ENCODE peak calls at places on chromosomes 1 and 21, in four cellular contexts. K is transverse colon, V is suprapubic skin, I is Peyer's patch. H is an unnamed sample.

GRCh38 chr1:101592861-101593260 is 356.0 kb downstream of the S1PR1 start:
- DNase-seq in K (no peak), V (no peak), I (no peak), H (no peak)

GRCh38 chr1:105087496-105087895 is 1337.8 kb downstream of the AMY1C start:
- DNase-seq in K (no peak), V (no peak), I (no peak), H (no peak)

GRCh38 chr1:115073298-115074087 is 15.8 kb downstream of the TSPAN2 start:
- DNase-seq in K (no peak), V (no peak), I (no peak), H (no peak)

GRCh38 chr1:81305997-81306452 is 494.7 kb upstream of the ADGRL2 start:
- DNase-seq in K (no peak), V (no peak), I (no peak), H (no peak)

GRCh38 chr1:153776352-153776751 is 1.1 kb downstream of the SLC27A3 start:
- DNase-seq in K (no peak), V (no peak), I (no peak), H (no peak)

GRCh38 chr1:230166366-230167132 is 99.5 kb downstream of the GALNT2 start:
- DNase-seq in K (no peak), V (no peak), I (peak; percentile 38), H (no peak)

GRCh38 chr21:43611598-43612369 is 47.5 kb downstream of the HSF2BP start:
- DNase-seq in K (peak; percentile 84), V (no peak), I (peak; percentile 88), H (peak; percentile 75)

GRCh38 chr1:40706626-40707025 is 15.1 kb downstream of the NFYC start:
- DNase-seq in K (no peak), V (no peak), I (no peak), H (no peak)

GRCh38 chr1:56376188-56376984 is 203.0 kb downstream of the PLPP3 start:
- DNase-seq in K (peak; percentile 9), V (peak; percentile 75), I (peak; percentile 47), H (no peak)

GRCh38 chr1:177914603-177915002 is 55.3 kb downstream of the SEC16B start:
- DNase-seq in K (no peak), V (no peak), I (no peak), H (no peak)

GRCh38 chr1:2961661-2962060 is 59.6 kb upstream of the ACTRT2 start:
- DNase-seq in K (no peak), V (peak; percentile 16), I (no peak), H (no peak)

GRCh38 chr1:178659789-178660208 is 65.2 kb upstream of the RALGPS2 start:
- DNase-seq in K (no peak), V (no peak), I (no peak), H (no peak)

GRCh38 chr1:151892190-151892589 is 17.1 kb downstream of the THEM4 start:
- DNase-seq in K (no peak), V (no peak), I (no peak), H (no peak)

GRCh38 chr1:27342778-27343638 is 1.2 kb downstream of the SYTL1 start:
- DNase-seq in K (peak; percentile 67), V (no peak), I (peak; percentile 90), H (peak; percentile 88)

GRCh38 chr21:29606613-29607012 is 307.9 kb downstream of the BACH1 start:
- DNase-seq in K (no peak), V (no peak), I (no peak), H (no peak)

GRCh38 chr1:229192031-229192430 is 78.9 kb upstream of the RAB4A start:
- DNase-seq in K (no peak), V (no peak), I (no peak), H (no peak)

GRCh38 chr1:37177230-37177864 is 143.0 kb upstream of the GRIK3 start:
- DNase-seq in K (peak; percentile 13), V (no peak), I (peak; percentile 52), H (peak; percentile 43)

GRCh38 chr1:44368471-44369151 is 13.6 kb upstream of the ERI3 start:
- DNase-seq in K (no peak), V (no peak), I (no peak), H (no peak)

GRCh38 chr1:116334015-116334547 is 39.0 kb upstream of the ATP1A1 start:
- DNase-seq in K (peak; percentile 56), V (no peak), I (peak; percentile 67), H (peak; percentile 30)

GRCh38 chr21:14869984-14870840 is 194.6 kb downstream of the NRIP1 start:
- DNase-seq in K (no peak), V (no peak), I (no peak), H (no peak)

GRCh38 chr1:151989131-151989868 is 4.4 kb downstream of the S100A10 start:
- DNase-seq in K (peak; percentile 76), V (peak; percentile 92), I (peak; percentile 80), H (peak; percentile 17)

GRCh38 chr1:26162220-26162703 is 3.4 kb downstream of the FAM110D start:
- DNase-seq in K (no peak), V (no peak), I (no peak), H (no peak)

GRCh38 chr1:187630653-187631380 is 802.1 kb downstream of the PLA2G4A start:
- DNase-seq in K (no peak), V (no peak), I (no peak), H (no peak)

GRCh38 chr1:110465038-110465813 is 14.3 kb downstream of the PROK1 start:
- DNase-seq in K (no peak), V (no peak), I (no peak), H (peak; percentile 52)

GRCh38 chr1:172338295-172338735 is 82.2 kb upstream of the C1orf105 start:
- DNase-seq in K (no peak), V (no peak), I (no peak), H (no peak)

GRCh38 chr1:199948587-199949280 is 78.8 kb upstream of the NR5A2 start:
- DNase-seq in K (no peak), V (no peak), I (no peak), H (no peak)

GRCh38 chr21:37873655-37874054 is 42.6 kb downstream of the KCNJ6 start:
- DNase-seq in K (no peak), V (no peak), I (no peak), H (no peak)

GRCh38 chr1:25030674-25031589 is 100.9 kb upstream of the RUNX3 start:
- DNase-seq in K (peak; percentile 28), V (no peak), I (peak; percentile 79), H (no peak)

GRCh38 chr1:5430136-5430535 is 562.1 kb downstream of the NPHP4 start:
- DNase-seq in K (no peak), V (no peak), I (no peak), H (no peak)

GRCh38 chr1:5430911-5431310 is 561.3 kb downstream of the NPHP4 start:
- DNase-seq in K (no peak), V (no peak), I (no peak), H (no peak)

GRCh38 chr1:5427026-5427613 is 565.1 kb downstream of the NPHP4 start:
- DNase-seq in K (no peak), V (no peak), I (no peak), H (no peak)

GRCh38 chr1:5425304-5425703 is 566.9 kb downstream of the NPHP4 start:
- DNase-seq in K (no peak), V (no peak), I (no peak), H (no peak)

DNA sequence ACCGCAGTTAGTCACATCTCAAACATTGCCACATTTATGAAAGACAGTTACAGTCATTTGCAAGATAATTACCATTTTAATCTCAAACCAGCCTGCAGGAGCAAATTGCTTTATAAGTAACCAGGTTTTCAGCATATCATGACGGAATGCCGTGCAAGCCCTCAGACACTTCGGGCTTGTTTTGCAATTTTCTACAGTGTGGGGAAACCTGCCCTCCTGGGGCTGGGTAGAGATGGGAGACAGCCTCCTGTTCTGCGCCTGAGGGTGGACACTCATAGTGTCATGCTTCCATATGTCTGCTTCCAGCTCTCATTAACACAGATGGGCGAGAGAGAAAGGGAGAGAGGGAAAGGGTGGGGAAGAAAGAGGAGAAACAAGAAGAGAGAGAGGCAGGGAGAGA is 563.8 kb downstream of the NPHP4 start:
- DNase-seq in K (no peak), V (no peak), I (no peak), H (no peak)
- H3K4me3 ChIP-seq in K (no peak overlapping the region), V (no peak overlapping the region), I (no peak overlapping the region), H (no peak overlapping the region)

GRCh38 chr1:32998997-32999396 is 34.4 kb upstream of the RNF19B start:
- DNase-seq in K (no peak), V (no peak), I (no peak), H (peak; percentile 20)

GRCh38 chr1:33001282-33001681 is 35.4 kb downstream of the AK2 start:
- DNase-seq in K (no peak), V (no peak), I (no peak), H (no peak)

GRCh38 chr1:32998009-32998555 is 33.5 kb upstream of the RNF19B start:
- DNase-seq in K (no peak), V (no peak), I (no peak), H (no peak)

GRCh38 chr1:33002006-33002405 is 34.7 kb downstream of the AK2 start:
- DNase-seq in K (no peak), V (no peak), I (no peak), H (no peak)

DNA sequence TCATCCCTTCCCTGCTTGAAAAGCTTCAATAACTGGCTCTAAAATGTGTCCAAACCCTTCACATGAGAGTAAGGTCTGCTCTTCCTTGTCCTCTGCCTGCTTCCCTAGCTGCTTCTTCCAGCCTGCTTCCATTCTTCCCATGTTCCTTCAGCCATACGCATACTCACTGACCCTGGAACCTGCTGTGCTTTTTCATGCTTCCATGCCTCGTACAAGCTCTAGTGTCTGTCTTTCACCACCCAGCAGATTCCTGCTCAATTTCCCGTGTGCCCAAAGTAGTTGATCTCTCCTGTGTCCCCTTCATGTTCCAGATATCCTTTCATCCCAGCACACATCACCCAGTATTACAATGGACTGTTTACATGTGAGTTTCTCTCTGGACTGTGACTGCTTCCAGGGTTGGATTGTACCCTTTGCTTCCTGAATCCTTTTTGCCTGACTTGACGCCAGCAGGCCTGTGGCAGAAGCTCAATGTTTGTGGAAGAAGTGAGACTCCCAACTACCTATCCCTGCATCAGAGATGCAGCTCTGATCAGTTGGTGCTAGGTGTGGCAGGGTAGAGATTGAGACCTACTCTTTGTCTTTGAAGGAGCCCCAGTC is 35.9 kb upstream of the RNF19B start:
- DNase-seq in K (no peak), V (no peak), I (no peak), H (no peak)
- TF ChIP-seq POLR2A in K (no peak), V (no peak), I (no peak), H (no peak)

DNA sequence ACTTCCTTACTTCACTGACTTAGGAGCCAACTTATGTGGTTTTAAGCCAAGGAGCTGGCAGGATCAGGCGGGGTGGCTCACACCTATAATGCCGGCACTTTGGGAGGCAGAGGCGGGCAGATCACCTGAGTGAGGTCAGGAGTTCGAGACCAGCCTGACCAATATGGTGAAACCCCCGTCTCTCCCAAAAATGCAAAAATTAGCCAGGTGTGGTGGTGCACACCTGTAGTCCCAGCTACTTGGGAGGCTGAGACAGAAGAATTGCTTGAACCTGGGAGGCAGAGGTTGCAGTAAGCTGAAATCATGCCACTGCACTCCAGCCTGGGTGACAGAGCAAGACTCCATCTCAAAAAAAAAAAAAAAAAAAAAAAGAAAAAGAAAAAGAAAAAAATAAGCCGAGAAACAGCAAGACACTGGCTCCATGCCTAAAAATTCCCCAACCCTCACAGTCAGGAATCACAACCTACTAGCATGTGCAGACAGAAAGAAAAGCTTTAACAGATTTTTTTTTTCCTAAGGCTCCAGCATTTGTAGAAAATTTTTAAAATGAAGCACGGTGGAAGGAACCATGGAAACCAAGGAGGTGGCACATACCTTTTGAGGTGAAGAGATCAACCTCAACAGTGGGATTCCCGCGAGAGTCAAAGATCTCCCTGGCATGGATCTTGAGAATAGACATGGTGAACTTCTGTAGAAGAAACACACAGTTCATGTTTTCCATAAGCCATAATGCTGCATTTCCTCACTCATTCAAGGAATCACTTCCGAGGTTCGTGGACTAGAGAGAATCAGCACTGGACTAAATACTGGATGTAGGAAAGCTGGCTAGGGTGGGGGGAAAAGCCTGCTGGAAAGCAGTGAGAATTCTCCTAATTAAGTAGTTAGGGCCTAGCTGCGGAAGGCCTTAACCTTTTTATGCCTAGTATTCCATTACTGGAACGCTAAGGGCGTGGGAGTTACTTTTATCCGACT is 4.0 kb downstream of the ENO1 start:
- DNase-seq in K (no peak), V (no peak), I (no peak), H (no peak)
- H3K4me1 ChIP-seq in K (peaks cover 14% of the 10 kb centered on the region), V (peaks cover 81% of the 10 kb centered on the region), I (peaks cover 9% of the 10 kb centered on the region), H (peaks cover 68% of the 10 kb centered on the region)

GRCh38 chr1:167247754-167248153 is 27.1 kb downstream of the POU2F1 start:
- DNase-seq in K (no peak), V (no peak), I (no peak), H (no peak)
- H3K4me3 ChIP-seq in K (no peak overlapping the region), V (no peak overlapping the region), I (no peak overlapping the region), H (no peak overlapping the region)

H was measured in body of pancreas.